ENCODE peak calls at places on chromosomes 16 and 17, in eight cellular contexts. Z is GM12878, N is HepG2, H is HCT116, U is A549, F is K562, X is endothelial cell of umbilical vein, M is H1. L is an unnamed sample.

GRCh38 chr17:48160177-48160967 is 52.8 kb downstream of the SNX11 start:
- DNase-seq in N (no peak), M (peak; percentile 62), U (no peak), X (no peak), Z (no peak), F (no peak), H (no peak), L (no peak)

GRCh38 chr17:79160980-79161621 is 86.5 kb downstream of the ENGASE start:
- DNase-seq in N (no peak), U (no peak), F (peak; percentile 8), Z (no peak), M (no peak), X (peak; percentile 30), H (no peak), L (peak; percentile 46)

GRCh38 chr16:77385481-77385880 is 49.4 kb downstream of the ADAMTS18 start:
- DNase-seq in X (no peak), M (no peak), N (no peak), H (no peak), Z (no peak), U (no peak), F (no peak), L (no peak)

GRCh38 chr17:8173056-8173870 is 2.9 kb downstream of the TMEM107 start:
- DNase-seq in X (peak; percentile 95), Z (peak; percentile 98), U (peak; percentile 89), H (peak; percentile 99), M (no peak), N (peak; percentile 98), F (peak; percentile 93), L (peak; percentile 94)

GRCh38 chr17:61401280-61402072 is 1.8 kb downstream of the TBX2 start:
- DNase-seq in H (no peak), N (no peak), M (peak; percentile 63), Z (no peak), U (no peak), X (no peak), F (no peak), L (no peak)

GRCh38 chr16:75860654-75861053 is 134.4 kb upstream of the CPHXL start:
- DNase-seq in U (no peak), H (no peak), M (no peak), Z (no peak), F (peak; percentile 3), X (no peak), N (peak; percentile 21), L (no peak)

GRCh38 chr17:5011928-5012327 is 14.2 kb downstream of the KIF1C start:
- DNase-seq in Z (peak; percentile 53), H (no peak), M (no peak), F (no peak), X (peak; percentile 47), U (no peak), N (no peak), L (no peak)

GRCh38 chr17:13393841-13394710 is 207.7 kb downstream of the HS3ST3A1 start:
- DNase-seq in M (no peak), H (no peak), F (peak; percentile 6), N (no peak), X (no peak), Z (no peak), U (no peak), L (peak; percentile 22)

GRCh38 chr16:963913-964695 is 6.7 kb downstream of the LMF1 start:
- DNase-seq in X (peak; percentile 43), Z (no peak), M (no peak), H (no peak), N (no peak), F (no peak), U (no peak), L (peak; percentile 12)

GRCh38 chr17:7740481-7741001 is 23.0 kb downstream of the DNAH2 start:
- DNase-seq in M (no peak), Z (no peak), F (no peak), X (no peak), H (no peak), U (no peak), N (no peak), L (no peak)

GRCh38 chr17:28734712-28735241 is 6.2 kb downstream of the NEK8 start:
- DNase-seq in U (no peak), M (no peak), H (no peak), X (no peak), Z (no peak), F (no peak), N (no peak), L (no peak)

GRCh38 chr16:51429041-51429440 is 278.0 kb upstream of the SALL1 start:
- DNase-seq in X (no peak), M (no peak), H (no peak), N (no peak), Z (no peak), F (no peak), U (no peak), L (no peak)
- TF ChIP-seq POLR2A in X (no peak), M (no peak), H (no peak), N (no peak), Z (no peak), F (no peak), U (no peak), L (no peak)

GRCh38 chr17:74830861-74831260 is 28.8 kb downstream of the GRIN2C start:
- DNase-seq in Z (no peak), U (no peak), H (no peak), F (no peak), M (no peak), X (no peak), N (no peak), L (no peak)

GRCh38 chr17:74831442-74832146 is 28.1 kb downstream of the GRIN2C start:
- DNase-seq in M (no peak), Z (no peak), F (no peak), X (no peak), N (no peak), U (no peak), H (no peak), L (no peak)

GRCh38 chr17:74836191-74836590 is 23.5 kb downstream of the GRIN2C start:
- DNase-seq in Z (no peak), X (no peak), H (no peak), F (no peak), U (no peak), N (no peak), M (no peak), L (no peak)

GRCh38 chr17:74832421-74832820 is 27.3 kb downstream of the GRIN2C start:
- DNase-seq in M (no peak), U (no peak), F (no peak), X (no peak), N (no peak), H (no peak), Z (no peak), L (no peak)

DNA sequence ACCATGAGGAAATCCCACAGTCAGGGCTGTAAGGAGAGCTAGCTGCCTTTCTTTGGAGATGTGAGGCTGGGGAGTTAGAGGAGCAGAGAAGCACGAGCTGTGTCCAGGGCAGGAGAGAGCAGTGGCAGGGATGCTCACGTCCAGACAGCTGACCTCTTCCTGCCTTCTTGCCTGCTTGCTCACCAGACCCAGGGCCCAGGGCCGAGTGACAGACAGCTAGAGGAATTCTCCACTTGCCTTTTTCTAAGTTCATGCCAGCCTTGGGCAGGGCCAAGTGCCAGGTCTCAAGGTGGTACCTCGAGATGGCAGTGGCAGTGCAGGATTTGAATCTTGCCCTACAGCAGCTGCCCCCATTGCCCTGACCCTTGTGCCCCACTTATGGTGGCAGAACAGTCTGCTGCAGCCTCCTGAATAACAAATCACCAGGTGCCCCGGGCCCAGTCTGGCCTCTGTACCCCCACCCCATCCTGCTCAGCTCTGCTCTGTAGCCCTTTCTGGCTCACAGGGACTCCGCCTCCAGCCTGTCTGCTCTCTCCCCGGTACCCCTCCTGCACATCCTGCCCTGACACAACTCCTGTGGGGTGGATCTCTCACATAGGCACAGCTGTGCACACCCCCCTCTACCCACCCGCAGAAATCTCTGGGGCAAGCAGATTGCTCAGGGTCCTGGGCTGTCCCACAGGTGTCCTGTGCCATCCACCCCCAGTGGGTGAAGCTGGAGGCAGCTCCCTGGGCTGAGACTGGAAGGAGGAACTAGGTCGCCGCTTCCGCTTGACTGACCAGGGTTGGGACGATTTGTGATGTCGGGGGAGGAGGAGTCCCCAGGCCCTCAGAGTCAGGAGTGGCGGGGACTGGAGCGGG is 26.0 kb downstream of the GRIN2C start:
- DNase-seq in Z (no peak), U (no peak), X (no peak), M (no peak), N (no peak), H (no peak), F (no peak), L (peak; percentile 49)
- TF ChIP-seq MAX in Z (no peak), U (no peak), X (no peak), M (no peak), N (no peak), H (no peak), F (no peak), L (no peak)

DNA sequence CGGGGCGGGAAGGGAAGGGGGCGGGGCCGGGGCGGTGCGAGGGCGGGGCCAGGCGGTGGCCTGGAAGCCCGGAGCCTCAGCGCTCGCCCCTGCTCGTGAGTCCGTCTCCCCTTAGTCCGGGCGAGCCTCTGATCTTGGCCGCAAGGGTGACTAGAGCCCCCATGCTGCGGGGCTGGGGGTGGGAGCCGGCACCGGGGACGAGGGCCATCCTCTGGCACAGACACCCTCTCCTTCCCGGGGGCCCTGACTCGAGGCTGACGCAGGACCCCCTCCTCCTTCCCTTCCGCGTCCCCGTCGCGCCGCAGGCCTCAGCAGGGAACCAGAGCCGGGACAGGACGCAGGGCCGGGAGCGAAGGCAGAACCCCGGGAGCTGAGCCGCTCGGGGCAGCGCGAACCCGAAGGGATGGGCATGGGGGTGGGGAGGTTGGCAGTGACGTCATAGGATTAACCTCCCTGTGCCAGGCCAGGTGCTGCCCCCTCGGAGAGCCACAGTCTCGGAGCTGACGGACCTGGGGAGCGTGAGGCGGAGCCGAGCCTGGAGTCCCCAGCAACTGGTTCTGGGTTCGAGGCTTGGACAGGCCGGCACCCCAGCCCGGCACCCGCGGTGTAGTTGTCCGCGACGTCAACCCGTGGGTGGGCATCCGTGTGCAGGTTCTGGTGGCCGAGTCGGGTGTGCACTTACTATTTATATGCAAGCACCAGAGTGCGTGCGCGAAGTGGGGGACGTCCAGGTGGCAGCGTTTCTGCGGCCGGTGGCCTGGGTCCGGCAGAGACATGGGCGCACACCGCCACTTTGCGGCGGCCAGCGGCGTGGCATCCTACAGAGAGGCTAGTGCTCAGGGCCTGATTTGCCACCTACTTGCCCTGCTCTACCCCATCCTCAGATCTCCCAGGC is 501 bp upstream of the PLCD3 start:
- DNase-seq in F (peak; percentile 82), Z (no peak), M (peak; percentile 87), H (peak; percentile 67), U (peak; percentile 98), X (peak; percentile 83), N (peak; percentile 66), L (peak; percentile 84)
- TF ChIP-seq CTCF in F (peak; percentile 89), Z (peak; percentile 93), M (peak; percentile 93), H (peak; percentile 90), U (peak; percentile 90), X (peak; percentile 90), N (peak; percentile 91), L (peak; percentile 65)

DNA sequence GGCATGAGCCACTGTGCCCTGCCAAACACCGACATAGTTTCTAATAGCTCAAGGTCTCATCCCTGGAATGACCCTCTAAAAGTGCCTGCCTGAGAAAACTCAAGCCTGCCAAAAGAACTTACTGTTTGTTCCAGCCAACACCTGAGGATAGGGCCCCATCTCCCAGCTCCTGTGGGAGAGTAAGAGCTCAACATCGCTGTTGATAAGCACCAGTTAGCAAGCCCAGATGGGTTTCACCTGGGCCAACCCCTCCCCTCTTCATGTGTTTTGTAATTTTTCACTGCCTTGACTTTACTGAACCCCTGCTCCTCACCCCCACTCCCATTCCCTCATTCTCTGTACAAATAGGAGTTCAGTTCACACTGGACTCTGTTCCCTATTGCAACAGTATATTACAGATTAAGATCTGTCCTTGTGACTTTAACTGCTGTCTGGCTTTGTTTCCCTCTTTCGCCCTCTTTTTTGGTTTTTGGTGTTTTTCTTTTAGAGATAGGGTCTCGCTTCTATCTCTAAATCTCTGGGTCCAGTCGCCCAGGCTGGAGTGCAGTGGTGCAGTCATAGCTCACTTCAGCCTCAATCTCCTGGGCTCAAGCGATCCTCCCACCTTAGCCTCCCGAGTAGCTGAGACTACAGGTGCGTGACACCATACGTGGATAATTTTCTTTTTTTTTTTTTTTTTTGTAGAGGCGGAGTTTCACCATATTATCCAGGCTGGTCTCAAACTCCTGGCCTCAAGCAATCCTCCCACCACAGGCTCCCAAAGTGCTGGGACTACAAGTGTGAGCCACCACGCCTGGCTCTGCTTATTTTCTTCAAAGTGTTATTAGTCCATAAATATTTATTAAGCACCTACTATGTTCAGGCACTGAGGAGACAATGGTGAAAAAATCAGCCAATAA is 12.3 kb downstream of the NUPR1 start:
- DNase-seq in N (peak; percentile 99), U (no peak), X (no peak), M (no peak), F (no peak), Z (no peak), H (no peak), L (no peak)
- TF ChIP-seq POLR2A in N (no peak), U (no peak), X (no peak), M (no peak), F (no peak), Z (no peak), H (no peak), L (no peak)